ENCODE peak calls at places on chromosomes 4 and X, in four cellular contexts. D is dorsolateral prefrontal cortex, R is esophagus squamous epithelium, L is PC-9. V is an unnamed sample. For H3K27me3, the result is how much of the 10 kb centered on the place peaks cover.

GRCh38 chrX:123779908-123780396 is 47.1 kb upstream of the THOC2 start:
- DNase-seq in D (no peak), R (no peak), L (peak), V (no peak)

GRCh38 chr4:173318648-173319211 is 15.4 kb downstream of the HMGB2 start:
- DNase-seq in D (no peak), R (no peak), L (no peak), V (no peak)

GRCh38 chr4:151691639-151692442 is 69.0 kb downstream of the GATB start:
- DNase-seq in D (no peak), R (no peak), L (no peak), V (no peak)

GRCh38 chr4:105050896-105051295 is 95.8 kb upstream of the TET2 start:
- DNase-seq in D (no peak), R (no peak), L (no peak), V (no peak)

GRCh38 chrX:81174286-81174685 is 27.4 kb downstream of the HMGN5 start:
- DNase-seq in D (no peak), R (no peak), L (no peak), V (no peak)

GRCh38 chr4:151674804-151675290 is 86.0 kb downstream of the GATB start:
- DNase-seq in D (peak), R (no peak), L (no peak), V (no peak)

GRCh38 chr4:188682321-188682720 is 543.1 kb downstream of the TRIML1 start:
- DNase-seq in D (no peak), R (no peak), L (no peak), V (no peak)

GRCh38 chr4:138050601-138051000 is 191.5 kb downstream of the SLC7A11 start:
- DNase-seq in D (no peak), R (no peak), L (no peak), V (no peak)

GRCh38 chr4:101199507-101200285 is 147.6 kb downstream of the PPP3CA start:
- DNase-seq in D (no peak), R (no peak), L (no peak), V (no peak)

GRCh38 chrX:129493643-129494042 is 29.6 kb downstream of the SMARCA1 start:
- DNase-seq in D (no peak), R (no peak), L (no peak), V (no peak)

GRCh38 chr4:15809058-15809457 is 30.9 kb downstream of the CD38 start:
- DNase-seq in D (no peak), R (no peak), L (no peak), V (no peak)

GRCh38 chr4:184097240-184097619 is 120.4 kb downstream of the ENPP6 start:
- DNase-seq in D (peak), R (no peak), L (no peak), V (no peak)

GRCh38 chrX:149495573-149496071 is 9.5 kb downstream of the IDS start:
- DNase-seq in D (no peak), R (no peak), L (peak), V (peak)

GRCh38 chr4:93722446-93722845 is 106.1 kb upstream of the ATOH1 start:
- DNase-seq in D (no peak), R (no peak), L (no peak), V (no peak)

GRCh38 chrX:48498374-48498809 is 10.4 kb upstream of the PORCN start:
- DNase-seq in D (no peak), R (no peak), L (peak), V (peak)

GRCh38 chr4:104490096-104490769 is 4.5 kb downstream of the CXXC4 start:
- DNase-seq in D (peak), R (no peak), L (no peak), V (no peak)

GRCh38 chrX:49106930-49107329 is 16.6 kb downstream of the GPKOW start:
- DNase-seq in D (peak), R (no peak), L (no peak), V (no peak)

GRCh38 chr4:4837316-4837715 is 22.1 kb upstream of the MSX1 start:
- DNase-seq in D (no peak), R (no peak), L (no peak), V (no peak)

GRCh38 chr4:80259012-80259411 is 7.5 kb upstream of the FGF5 start:
- DNase-seq in D (no peak), R (no peak), L (no peak), V (no peak)

GRCh38 chr4:94933799-94934198 is 176.0 kb downstream of the BMPR1B start:
- DNase-seq in D (no peak), R (no peak), L (no peak), V (no peak)

GRCh38 chrX:13821740-13822139 is 4.8 kb upstream of the GPM6B start:
- DNase-seq in D (no peak), R (no peak), L (no peak), V (no peak)

GRCh38 chr4:101774807-101775206 is 15.7 kb upstream of the BANK1 start:
- DNase-seq in D (no peak), R (no peak), L (no peak), V (no peak)

GRCh38 chr4:101682946-101683345 is 107.6 kb upstream of the BANK1 start:
- DNase-seq in D (no peak), R (no peak), L (no peak), V (no peak)

GRCh38 chr4:134382478-134383227 is 181.1 kb upstream of the PABPC4L start:
- DNase-seq in D (no peak), R (no peak), L (no peak), V (no peak)

GRCh38 chrX:14554132-14554715 is 24.9 kb downstream of the GLRA2 start:
- DNase-seq in D (no peak), R (no peak), L (no peak), V (no peak)

GRCh38 chr4:11589676-11590075 is 161.0 kb upstream of the HS3ST1 start:
- DNase-seq in D (no peak), R (no peak), L (peak), V (peak)

GRCh38 chr4:26032572-26033320 is 118.7 kb downstream of the SMIM20 start:
- DNase-seq in D (no peak), R (no peak), L (no peak), V (no peak)

GRCh38 chr4:39286263-39286662 is 79.9 kb downstream of the RFC1 start:
- DNase-seq in D (no peak), R (no peak), L (no peak), V (no peak)

GRCh38 chr4:120399846-120400245 is 333.2 kb upstream of the MAD2L1 start:
- DNase-seq in D (no peak), R (no peak), L (no peak), V (no peak)

GRCh38 chr4:7558436-7558835 is 123.7 kb upstream of the PSAPL1 start:
- DNase-seq in D (no peak), R (no peak), L (no peak), V (no peak)

GRCh38 chrX:129739591-129739990 is 812 bp downstream of the XPNPEP2 start:
- DNase-seq in D (no peak), R (no peak), L (no peak), V (no peak)

GRCh38 chr4:109930469-109930868 is 17.8 kb downstream of the EGF start:
- DNase-seq in D (no peak), R (no peak), L (peak), V (no peak)
- H3K4me3 ChIP-seq in D (no peak), R (no peak), L (no peak), V (no peak)

GRCh38 chrX:30950391-30950790 is 61.3 kb upstream of the TAB3 start:
- DNase-seq in D (no peak), R (no peak), L (no peak), V (no peak)
- H3K27me3 ChIP-seq in D (half or more), R (under half), L (under half), V (under half)

DNA sequence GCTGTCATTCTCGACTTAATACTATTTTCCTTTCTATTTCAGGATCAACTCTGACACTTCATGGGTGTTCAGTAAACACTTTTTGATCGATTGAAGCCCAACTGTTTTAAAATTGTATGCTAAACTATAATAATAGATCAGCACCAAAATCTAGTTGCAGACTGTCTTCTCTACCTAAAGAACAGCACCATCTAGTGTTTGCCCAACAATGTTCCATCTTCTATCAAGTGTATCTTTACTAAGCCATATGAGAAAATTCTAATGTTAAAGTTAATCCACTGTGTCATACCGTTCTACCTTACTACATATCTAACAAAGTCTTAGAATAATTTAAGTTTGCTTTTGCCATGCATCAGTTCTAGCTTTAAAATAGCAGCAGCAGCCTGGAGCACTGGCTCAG is 113.0 kb upstream of the PRDX4 start:
- DNase-seq in D (no peak), R (no peak), L (peak), V (peak)
- TF ChIP-seq CTCF in D (peak), R (no peak), L (peak), V (peak)

GRCh38 chr4:108622022-108622421 is 1.6 kb downstream of the RPL34 start:
- DNase-seq in D (no peak), R (no peak), L (no peak), V (no peak)

GRCh38 chr4:108622828-108623227 is 2.5 kb downstream of the RPL34 start:
- DNase-seq in D (no peak), R (no peak), L (no peak), V (no peak)

GRCh38 chr4:108620933-108621905 is 843 bp downstream of the RPL34 start:
- DNase-seq in D (no peak), R (no peak), L (no peak), V (no peak)

GRCh38 chr4:108626056-108626455 is 5.7 kb downstream of the RPL34 start:
- DNase-seq in D (no peak), R (no peak), L (no peak), V (no peak)

DNA sequence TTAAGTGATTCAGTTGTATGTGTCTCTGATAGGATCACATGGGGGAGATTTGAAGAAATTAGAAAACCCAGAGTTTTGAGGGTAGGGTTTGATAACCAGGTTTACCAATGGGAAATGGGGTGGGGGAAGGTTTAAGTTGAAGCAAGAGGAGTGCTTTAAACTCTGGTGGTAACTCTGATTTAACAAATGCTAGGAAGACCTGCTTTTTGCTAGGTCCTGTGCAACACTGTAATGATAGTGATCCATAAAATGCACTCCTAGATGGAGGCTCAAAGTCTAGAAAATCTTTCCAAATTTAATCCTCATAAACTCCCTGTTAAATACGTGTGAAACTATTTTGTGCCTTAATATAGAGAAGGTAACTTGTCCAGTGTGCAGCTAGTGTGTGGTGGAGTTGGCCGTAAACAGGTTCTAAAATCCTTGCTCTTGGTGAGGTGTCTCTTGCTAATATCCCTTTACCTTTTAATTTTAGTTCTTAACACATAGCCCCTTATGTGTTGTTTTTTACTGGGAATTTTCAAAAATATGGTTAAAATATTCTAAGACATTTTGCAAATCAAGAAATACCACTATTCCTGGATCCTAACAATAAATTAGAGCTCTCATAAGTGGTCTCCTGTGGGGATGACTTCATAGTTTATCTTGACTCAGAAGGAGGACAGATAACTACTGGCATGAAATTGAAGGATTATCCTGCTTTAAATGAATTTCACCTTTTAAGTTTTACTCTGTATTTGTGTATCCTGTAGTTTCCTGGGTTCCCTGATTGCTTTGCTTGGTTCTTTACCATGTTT is 4.1 kb downstream of the RPL34 start:
- DNase-seq in D (no peak), R (no peak), L (no peak), V (no peak)
- H3K4me3 ChIP-seq in D (no peak), R (no peak), L (no peak), V (no peak)

GRCh38 chrX:50165727-50166126 is 35.1 kb downstream of the AKAP4 start:
- DNase-seq in D (no peak), R (no peak), L (no peak), V (no peak)
- H3K27me3 ChIP-seq in D (under half), R (under half), L (under half), V (under half)